ENCODE peak calls at places on chromosomes 3 and 15, in six cellular contexts. One of them, this sample, is unnamed.

GRCh38 chr3:149340310-149340933 is 7.0 kb upstream of the TM4SF18 start:
- DNase-seq in ovary: no peak
- DNase-seq in pancreas: no peak
- DNase-seq in NCI-H1092 treated with DMSO at 0.1 percent for 48 hours: peak
- DNase-seq in AG04450: no peak
- DNase-seq in COLO829: no peak
- DNase-seq in this sample: peak

GRCh38 chr15:62896969-62897486 is 145.5 kb upstream of the TPM1 start:
- DNase-seq in ovary: peak
- DNase-seq in pancreas: peak
- DNase-seq in NCI-H1092 treated with DMSO at 0.1 percent for 48 hours: no peak
- DNase-seq in AG04450: peak
- DNase-seq in COLO829: peak
- DNase-seq in this sample: peak

GRCh38 chr3:129735638-129736037 is 129.2 kb upstream of the PLXND1 start:
- DNase-seq in ovary: no peak
- DNase-seq in pancreas: no peak
- DNase-seq in NCI-H1092 treated with DMSO at 0.1 percent for 48 hours: no peak
- DNase-seq in AG04450: no peak
- DNase-seq in COLO829: no peak
- DNase-seq in this sample: no peak

GRCh38 chr3:54278960-54279359 is 156.6 kb downstream of the CACNA2D3 start:
- DNase-seq in ovary: no peak
- DNase-seq in pancreas: no peak
- DNase-seq in NCI-H1092 treated with DMSO at 0.1 percent for 48 hours: no peak
- DNase-seq in AG04450: no peak
- DNase-seq in COLO829: peak
- DNase-seq in this sample: no peak

GRCh38 chr3:108835101-108835500 is 12.5 kb downstream of the TRAT1 start:
- DNase-seq in ovary: no peak
- DNase-seq in pancreas: no peak
- DNase-seq in NCI-H1092 treated with DMSO at 0.1 percent for 48 hours: no peak
- DNase-seq in AG04450: no peak
- DNase-seq in COLO829: no peak
- DNase-seq in this sample: no peak

GRCh38 chr3:50583897-50584296 is 14.6 kb downstream of the HEMK1 start:
- DNase-seq in ovary: no peak
- DNase-seq in pancreas: peak
- DNase-seq in NCI-H1092 treated with DMSO at 0.1 percent for 48 hours: peak
- DNase-seq in AG04450: no peak
- DNase-seq in COLO829: no peak
- DNase-seq in this sample: no peak

GRCh38 chr3:15281817-15282216 is 50.6 kb downstream of the SH3BP5 start:
- DNase-seq in ovary: no peak
- DNase-seq in pancreas: no peak
- DNase-seq in NCI-H1092 treated with DMSO at 0.1 percent for 48 hours: no peak
- DNase-seq in AG04450: no peak
- DNase-seq in COLO829: no peak
- DNase-seq in this sample: no peak

GRCh38 chr3:149626671-149627070 is 31.2 kb downstream of the WWTR1 start:
- DNase-seq in ovary: no peak
- DNase-seq in pancreas: no peak
- DNase-seq in NCI-H1092 treated with DMSO at 0.1 percent for 48 hours: no peak
- DNase-seq in AG04450: no peak
- DNase-seq in COLO829: no peak
- DNase-seq in this sample: no peak

GRCh38 chr3:182180646-182181385 is 469.1 kb downstream of the SOX2 start:
- DNase-seq in ovary: no peak
- DNase-seq in pancreas: no peak
- DNase-seq in NCI-H1092 treated with DMSO at 0.1 percent for 48 hours: no peak
- DNase-seq in AG04450: no peak
- DNase-seq in COLO829: no peak
- DNase-seq in this sample: no peak

GRCh38 chr3:126983276-126983652 is 349 bp downstream of the PLXNA1 start:
- DNase-seq in ovary: no peak
- DNase-seq in pancreas: no peak
- DNase-seq in NCI-H1092 treated with DMSO at 0.1 percent for 48 hours: no peak
- DNase-seq in AG04450: no peak
- DNase-seq in COLO829: no peak
- DNase-seq in this sample: peak

GRCh38 chr3:94873751-94874150 is 810.9 kb downstream of the NSUN3 start:
- DNase-seq in ovary: no peak
- DNase-seq in pancreas: no peak
- DNase-seq in NCI-H1092 treated with DMSO at 0.1 percent for 48 hours: no peak
- DNase-seq in AG04450: no peak
- DNase-seq in COLO829: no peak
- DNase-seq in this sample: no peak

GRCh38 chr3:67048067-67048715 is 50.1 kb downstream of the KBTBD8 start:
- DNase-seq in ovary: no peak
- DNase-seq in pancreas: no peak
- DNase-seq in NCI-H1092 treated with DMSO at 0.1 percent for 48 hours: no peak
- DNase-seq in AG04450: no peak
- DNase-seq in COLO829: no peak
- DNase-seq in this sample: no peak

GRCh38 chr15:42084465-42085235 is 9.7 kb downstream of the PLA2G4D start:
- DNase-seq in ovary: peak
- DNase-seq in pancreas: peak
- DNase-seq in NCI-H1092 treated with DMSO at 0.1 percent for 48 hours: peak
- DNase-seq in AG04450: peak
- DNase-seq in COLO829: peak
- DNase-seq in this sample: peak